ENCODE peak calls at places on chromosome 1, in six cellular contexts. Q is neuronal stem cell; W is RCC 7860; A is NCI-H187 treated with DMSO at 0.1 percent for 48 hours; F is MV-4-11; G is naive thymus-derived CD4-positive, alpha-beta T cell. E is an unnamed sample.

GRCh38 chr1:116164890-116165176 is 53.6 kb downstream of the MAB21L3 start:
- DNase-seq in Q (no peak), W (no peak), A (no peak), F (peak), G (no peak), E (no peak)

GRCh38 chr1:162881590-162881989 is 20.6 kb upstream of the CCDC190 start:
- DNase-seq in Q (no peak), W (no peak), A (no peak), F (no peak), G (no peak), E (no peak)

GRCh38 chr1:246573481-246573880 is 7.2 kb downstream of the CNST start:
- DNase-seq in Q (no peak), W (no peak), A (no peak), F (peak), G (no peak), E (no peak)

GRCh38 chr1:59414406-59415133 is 117.7 kb downstream of the FGGY start:
- DNase-seq in Q (no peak), W (peak), A (no peak), F (peak), G (no peak), E (peak)

GRCh38 chr1:33093004-33093403 is 12.1 kb downstream of the AZIN2 start:
- DNase-seq in Q (no peak), W (no peak), A (no peak), F (no peak), G (no peak), E (no peak)

GRCh38 chr1:56939209-56939608 is 26.6 kb downstream of the C8B start:
- DNase-seq in Q (no peak), W (no peak), A (no peak), F (no peak), G (no peak), E (no peak)

GRCh38 chr1:909861-910310 is 13.8 kb upstream of the SAMD11 start:
- DNase-seq in Q (no peak), W (no peak), A (no peak), F (no peak), G (no peak), E (peak)

GRCh38 chr1:119160851-119161250 is 20.4 kb upstream of the WARS2 start:
- DNase-seq in Q (no peak), W (no peak), A (no peak), F (no peak), G (no peak), E (peak)

GRCh38 chr1:223712184-223712855 is at the start of gene CAPN2:
- DNase-seq in Q (peak), W (peak), A (no peak), F (peak), G (peak), E (peak)

GRCh38 chr1:214029796-214030195 is 42.0 kb downstream of the PROX1 start:
- DNase-seq in Q (peak), W (no peak), A (no peak), F (no peak), G (no peak), E (no peak)

GRCh38 chr1:46393510-46393909 is 607 bp upstream of the FAAH start:
- DNase-seq in Q (no peak), W (no peak), A (no peak), F (no peak), G (no peak), E (no peak)

GRCh38 chr1:190168116-190168515 is 309.5 kb downstream of the BRINP3 start:
- DNase-seq in Q (no peak), W (peak), A (no peak), F (no peak), G (no peak), E (no peak)

GRCh38 chr1:99728494-99729235 is 37.8 kb downstream of the FRRS1 start:
- DNase-seq in Q (no peak), W (no peak), A (no peak), F (peak), G (no peak), E (peak)

GRCh38 chr1:156860639-156861423 is at the start of gene NTRK1:
- DNase-seq in Q (no peak), W (no peak), A (no peak), F (peak), G (peak), E (peak)

GRCh38 chr1:162019006-162019405 is 4.7 kb downstream of the OLFML2B start:
- DNase-seq in Q (no peak), W (peak), A (no peak), F (no peak), G (no peak), E (no peak)

GRCh38 chr1:199954701-199955100 is 72.8 kb upstream of the NR5A2 start:
- DNase-seq in Q (no peak), W (no peak), A (no peak), F (no peak), G (no peak), E (peak)

GRCh38 chr1:198444792-198445191 is 95.7 kb downstream of the ATP6V1G3 start:
- DNase-seq in Q (no peak), W (no peak), A (no peak), F (no peak), G (no peak), E (peak)

GRCh38 chr1:42941640-42942330 is 16.9 kb downstream of the SLC2A1 start:
- DNase-seq in Q (no peak), W (peak), A (no peak), F (peak), G (peak), E (peak)

GRCh38 chr1:246067432-246068021 is 439.6 kb downstream of the SMYD3 start:
- DNase-seq in Q (no peak), W (no peak), A (no peak), F (peak), G (no peak), E (peak)

GRCh38 chr1:45974541-45975269 is 157.7 kb downstream of the PIK3R3 start:
- DNase-seq in Q (no peak), W (peak), A (no peak), F (no peak), G (no peak), E (no peak)

GRCh38 chr1:153985341-153985912 is 712 bp downstream of the RAB13 start:
- DNase-seq in Q (no peak), W (peak), A (no peak), F (peak), G (no peak), E (peak)

GRCh38 chr1:152457561-152457960 is 43.5 kb upstream of the CRNN start:
- DNase-seq in Q (no peak), W (no peak), A (no peak), F (no peak), G (no peak), E (no peak)

GRCh38 chr1:165434264-165434663 is 10.7 kb downstream of the RXRG start:
- DNase-seq in Q (peak), W (no peak), A (no peak), F (no peak), G (no peak), E (no peak)

GRCh38 chr1:30856260-30856790 is 52.2 kb downstream of the SDC3 start:
- DNase-seq in Q (no peak), W (no peak), A (peak), F (no peak), G (no peak), E (peak)

GRCh38 chr1:208577381-208577905 is 333.3 kb upstream of the PLXNA2 start:
- DNase-seq in Q (no peak), W (no peak), A (no peak), F (no peak), G (no peak), E (no peak)

GRCh38 chr1:204319027-204319426 is 40.7 kb downstream of the PLEKHA6 start:
- DNase-seq in Q (no peak), W (no peak), A (no peak), F (no peak), G (no peak), E (no peak)

GRCh38 chr1:225651872-225652725 is 824 bp downstream of the ENAH start:
- DNase-seq in Q (peak), W (peak), A (no peak), F (no peak), G (no peak), E (no peak)

GRCh38 chr1:186082235-186082937 is 292.7 kb downstream of the TPR start:
- DNase-seq in Q (peak), W (peak), A (peak), F (peak), G (no peak), E (peak)

GRCh38 chr1:6351480-6352137 is 42.0 kb downstream of the ACOT7 start:
- DNase-seq in Q (no peak), W (no peak), A (no peak), F (no peak), G (no peak), E (no peak)

GRCh38 chr1:39863177-39863576 is 20.1 kb downstream of the TRIT1 start:
- DNase-seq in Q (no peak), W (no peak), A (no peak), F (no peak), G (no peak), E (no peak)

E was measured in AG08395.